ENCODE peak calls at places on chromosomes 11 and 22, in seven cellular contexts. M, N, E, G, V, W and K are unnamed samples.

GRCh38 chr22:37880668-37881440 is 25.2 kb upstream of the MICALL1 start:
- DNase-seq in W (no peak), G (no peak), E (no peak), N (peak; percentile 63), M (no peak), V (peak; percentile 81), K (peak; percentile 74)

GRCh38 chr22:25352294-25352680 is 132.8 kb downstream of the CRYBB2 start:
- DNase-seq in E (no peak), M (no peak), W (no peak), G (no peak), N (no peak), V (no peak), K (no peak)

GRCh38 chr11:12404461-12404860 is 27.1 kb downstream of the PARVA start:
- DNase-seq in N (no peak), W (peak; percentile 33), G (no peak), M (no peak), E (no peak), V (no peak), K (no peak)

GRCh38 chr11:87849216-87849615 is 326.0 kb downstream of the RAB38 start:
- DNase-seq in N (no peak), W (no peak), M (no peak), E (no peak), G (no peak), V (no peak), K (no peak)

GRCh38 chr22:42296883-42297282 is 26.4 kb upstream of the TCF20 start:
- DNase-seq in N (no peak), V (no peak), G (no peak), W (no peak), M (no peak), E (no peak), K (no peak)

GRCh38 chr22:40588726-40589125 is 47.8 kb downstream of the MRTFA start:
- DNase-seq in V (peak; percentile 81), M (no peak), W (no peak), N (peak; percentile 42), E (no peak), G (no peak), K (peak; percentile 88)

GRCh38 chr11:31816467-31817053 is 5.4 kb upstream of the PAX6 start:
- DNase-seq in E (no peak), G (peak; percentile 60), M (peak; percentile 32), W (peak; percentile 33), V (no peak), N (no peak), K (no peak)

GRCh38 chr11:46402957-46403902 is 11.7 kb upstream of the CHRM4 start:
- DNase-seq in G (no peak), E (no peak), M (no peak), V (no peak), N (no peak), W (no peak), K (no peak)

GRCh38 chr22:44859641-44860040 is 107.3 kb downstream of the ARHGAP8 start:
- DNase-seq in E (no peak), M (no peak), W (no peak), V (no peak), G (no peak), N (no peak), K (no peak)

GRCh38 chr11:126920833-126921232 is 79.7 kb downstream of the KIRREL3 start:
- DNase-seq in M (no peak), G (peak; percentile 32), N (no peak), W (no peak), E (no peak), V (no peak), K (no peak)

GRCh38 chr11:121881806-121882205 is 234.2 kb downstream of the BLID start:
- DNase-seq in M (no peak), E (no peak), V (peak; percentile 84), G (no peak), W (no peak), N (peak; percentile 86), K (peak; percentile 78)

GRCh38 chr11:115965754-115966504 is 461.7 kb upstream of the CADM1 start:
- DNase-seq in G (no peak), V (no peak), M (no peak), E (no peak), W (no peak), N (no peak), K (no peak)

GRCh38 chr11:61445535-61445934 is 15.6 kb downstream of the SDHAF2 start:
- DNase-seq in E (no peak), M (no peak), W (no peak), N (peak; percentile 44), G (no peak), V (no peak), K (no peak)

GRCh38 chr11:86740628-86741488 is 59.5 kb upstream of the PRSS23 start:
- DNase-seq in G (peak; percentile 66), E (peak; percentile 63), W (peak; percentile 32), V (peak; percentile 98), N (peak; percentile 98), M (peak; percentile 27), K (peak; percentile 97)

GRCh38 chr22:37634505-37635002 is 4.9 kb upstream of the SH3BP1 start:
- DNase-seq in V (no peak), M (no peak), N (no peak), W (no peak), G (peak; percentile 24), E (no peak), K (no peak)

GRCh38 chr11:27673979-27674663 is 26.1 kb downstream of the BDNF start:
- DNase-seq in M (no peak), E (no peak), N (no peak), G (no peak), W (no peak), V (no peak), K (no peak)

GRCh38 chr11:32310218-32310601 is 125.1 kb downstream of the WT1 start:
- DNase-seq in M (no peak), W (no peak), E (no peak), V (no peak), N (peak; percentile 29), G (no peak), K (no peak)

GRCh38 chr11:97751405-97751804 is 1269.3 kb upstream of the CNTN5 start:
- DNase-seq in M (no peak), N (no peak), V (no peak), E (no peak), G (no peak), W (no peak), K (no peak)

GRCh38 chr22:33510429-33510904 is 409.8 kb downstream of the LARGE1 start:
- DNase-seq in W (no peak), N (no peak), E (no peak), G (no peak), M (no peak), V (no peak), K (no peak)

GRCh38 chr22:46972256-46972655 is 209.8 kb downstream of the TBC1D22A start:
- DNase-seq in M (no peak), V (no peak), N (no peak), G (no peak), W (no peak), E (no peak), K (no peak)

DNA sequence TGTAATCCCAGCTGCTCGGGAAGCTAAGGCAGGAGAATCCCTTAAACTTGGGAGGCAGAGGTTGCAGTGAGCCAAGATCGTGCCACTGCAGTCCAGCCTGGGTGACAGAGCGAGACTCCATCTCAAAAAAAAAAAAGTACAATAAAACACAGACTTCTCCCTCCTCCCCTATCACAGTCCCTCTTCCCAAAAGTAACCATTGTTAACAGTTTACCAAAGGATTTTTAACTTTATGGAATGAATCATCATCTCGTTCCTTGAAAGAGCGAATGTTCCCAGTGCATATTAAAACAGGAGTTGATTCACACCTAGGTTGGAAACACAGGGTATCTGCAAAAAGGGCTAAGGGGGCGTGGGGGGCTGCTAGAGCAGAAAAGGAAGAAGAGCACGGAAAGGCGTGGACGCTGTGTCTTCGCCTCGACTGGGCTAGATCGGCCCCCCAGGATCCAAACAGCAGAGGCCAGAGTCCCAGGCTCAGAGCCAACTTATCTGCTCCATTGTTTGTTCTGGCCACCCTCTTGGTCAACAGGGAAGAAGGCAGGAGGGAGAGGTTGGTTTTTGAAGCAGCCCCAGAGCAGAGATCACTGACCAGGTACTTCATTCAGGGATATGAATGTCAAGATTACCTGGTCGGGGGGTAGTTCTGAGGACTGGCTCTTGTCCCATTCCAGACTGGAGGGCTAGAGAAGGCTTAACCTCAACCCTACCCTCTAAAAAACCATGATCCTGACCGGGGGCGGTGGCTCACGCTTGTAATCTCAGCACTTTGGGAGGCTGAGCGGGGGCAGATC is 2.1 kb upstream of the AHNAK start:
- DNase-seq in V (no peak), M (no peak), W (peak; percentile 68), N (no peak), E (no peak), G (no peak), K (peak; percentile 62)
- H3K4me3 ChIP-seq in V (no peak overlapping the region), M (no peak overlapping the region), W (no peak overlapping the region), N (no peak overlapping the region), E (no peak overlapping the region), G (no peak overlapping the region), K (peak overlapping the region; percentile 26)

DNA sequence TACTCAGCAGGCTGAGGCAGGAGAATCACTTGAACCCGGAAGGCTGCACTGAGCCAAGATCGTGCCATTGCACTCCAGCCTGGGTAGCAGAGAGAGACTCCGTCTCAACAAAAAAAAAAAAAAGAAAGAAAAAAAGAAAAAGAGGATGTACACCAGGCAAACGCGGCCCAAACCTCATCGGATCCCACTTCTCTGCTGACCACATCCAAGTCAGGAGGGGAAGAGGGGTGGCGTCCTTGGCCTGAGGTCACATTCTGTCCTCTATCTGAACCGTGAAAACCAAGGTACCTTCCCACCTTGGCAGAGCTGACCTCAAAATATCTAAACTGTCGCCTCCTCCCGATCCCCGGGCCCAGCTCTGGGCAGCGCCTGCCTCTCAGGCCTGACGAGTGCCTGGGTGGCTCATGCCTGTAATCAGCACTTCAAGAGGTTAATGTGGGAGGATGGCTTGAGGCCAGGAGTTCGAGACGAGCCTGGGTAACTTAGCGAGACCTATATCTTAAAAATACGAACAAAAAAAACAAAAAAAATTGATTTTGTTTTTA is 25.1 kb downstream of the RGL4 start:
- DNase-seq in V (no peak), M (no peak), W (no peak), G (no peak), E (peak; percentile 21), N (no peak), K (no peak)
- H3K4me3 ChIP-seq in V (peak overlapping the region; percentile 88), M (peak overlapping the region; percentile 77), W (peak overlapping the region; percentile 97), G (peak overlapping the region; percentile 92), E (peak overlapping the region; percentile 79), N (no peak overlapping the region), K (no peak overlapping the region)

GRCh38 chr11:34460335-34460734 is 21.6 kb downstream of the CAT start:
- DNase-seq in E (no peak), M (no peak), N (no peak), W (no peak), G (no peak), V (no peak), K (no peak)

GRCh38 chr11:34459507-34460162 is 20.9 kb downstream of the CAT start:
- DNase-seq in G (no peak), E (no peak), V (no peak), M (no peak), N (no peak), W (no peak), K (no peak)

GRCh38 chr11:34461215-34461614 is 22.5 kb downstream of the CAT start:
- DNase-seq in W (no peak), V (no peak), N (no peak), M (no peak), E (no peak), G (no peak), K (no peak)

GRCh38 chr11:34457607-34458006 is 18.9 kb downstream of the CAT start:
- DNase-seq in G (no peak), W (no peak), M (no peak), V (no peak), N (no peak), E (no peak), K (no peak)

GRCh38 chr11:34458566-34458965 is 19.8 kb downstream of the CAT start:
- DNase-seq in E (no peak), G (no peak), M (no peak), W (no peak), V (no peak), N (no peak), K (peak; percentile 38)
- H3K4me3 ChIP-seq in E (no peak overlapping the region), G (no peak overlapping the region), M (no peak overlapping the region), W (no peak overlapping the region), V (no peak overlapping the region), N (no peak overlapping the region), K (no peak overlapping the region)

GRCh38 chr11:63908631-63909491 is 8.1 kb downstream of the RCOR2 start:
- DNase-seq in E (peak; percentile 64), W (no peak), M (no peak), V (no peak), N (no peak), G (no peak), K (no peak)
- H3K4me3 ChIP-seq in E (no peak overlapping the region), W (no peak overlapping the region), M (no peak overlapping the region), V (no peak overlapping the region), N (no peak overlapping the region), G (peak overlapping the region; percentile 42), K (no peak overlapping the region)